ENCODE peak calls at places on chromosomes 13 and 19, in seven cellular contexts. N, K, J, Z, W, V and Q are unnamed samples.

GRCh38 chr19:21434967-21435544 is 38.1 kb downstream of the ZNF493 start:
- DNase-seq in N (peak; percentile 0), K (no peak), J (no peak), Z (no peak), W (no peak), V (no peak), Q (no peak)

GRCh38 chr13:51453959-51454703 is 1.3 kb upstream of the INTS6 start:
- DNase-seq in N (peak; percentile 51), K (no peak), J (no peak), Z (no peak), W (peak; percentile 29), V (peak; percentile 25), Q (no peak)

GRCh38 chr13:113792236-113792770 is 33.3 kb downstream of the TMEM255B start:
- DNase-seq in N (no peak), K (no peak), J (no peak), Z (no peak), W (no peak), V (no peak), Q (no peak)

GRCh38 chr19:2487090-2487489 is 11.2 kb downstream of the GADD45B start:
- DNase-seq in N (no peak), K (no peak), J (no peak), Z (no peak), W (no peak), V (no peak), Q (no peak)

GRCh38 chr13:21735621-21736401 is 64.9 kb downstream of the FGF9 start:
- DNase-seq in N (no peak), K (peak; percentile 36), J (no peak), Z (peak; percentile 21), W (no peak), V (no peak), Q (no peak)

GRCh38 chr13:26011996-26012688 is 39.7 kb downstream of the SHISA2 start:
- DNase-seq in N (no peak), K (no peak), J (peak; percentile 50), Z (peak; percentile 41), W (peak; percentile 6), V (no peak), Q (peak; percentile 15)

GRCh38 chr13:23384111-23384510 is 49.4 kb downstream of the SACS start:
- DNase-seq in N (no peak), K (no peak), J (no peak), Z (no peak), W (peak; percentile 26), V (no peak), Q (no peak)

GRCh38 chr19:10122066-10122465 is 2.4 kb upstream of the EIF3G start:
- DNase-seq in N (no peak), K (no peak), J (no peak), Z (no peak), W (peak; percentile 31), V (no peak), Q (peak; percentile 81)

GRCh38 chr19:32605544-32605943 is 24.6 kb downstream of the PDCD5 start:
- DNase-seq in N (no peak), K (no peak), J (no peak), Z (no peak), W (no peak), V (no peak), Q (no peak)

GRCh38 chr19:33392341-33393285 is 19.1 kb downstream of the CEBPG start:
- DNase-seq in N (no peak), K (peak; percentile 79), J (no peak), Z (no peak), W (no peak), V (peak; percentile 96), Q (no peak)

GRCh38 chr13:36428083-36428482 is 4.2 kb upstream of the CCNA1 start:
- DNase-seq in N (no peak), K (no peak), J (no peak), Z (no peak), W (peak; percentile 67), V (no peak), Q (peak; percentile 83)

GRCh38 chr13:30319703-30320102 is 12.4 kb upstream of the KATNAL1 start:
- DNase-seq in N (no peak), K (no peak), J (no peak), Z (no peak), W (no peak), V (no peak), Q (no peak)

GRCh38 chr19:40365613-40366401 is 17.3 kb downstream of the PLD3 start:
- DNase-seq in N (no peak), K (no peak), J (peak; percentile 41), Z (peak; percentile 78), W (peak; percentile 77), V (no peak), Q (peak; percentile 42)

GRCh38 chr13:20230913-20231838 is 943 bp downstream of the GJB6 start:
- DNase-seq in N (no peak), K (no peak), J (peak; percentile 25), Z (no peak), W (no peak), V (no peak), Q (no peak)

GRCh38 chr13:64248371-64249065 is 2832.9 kb upstream of the PCDH20 start:
- DNase-seq in N (no peak), K (no peak), J (no peak), Z (no peak), W (peak; percentile 8), V (no peak), Q (peak; percentile 5)

GRCh38 chr13:46369506-46370268 is 17.4 kb downstream of the RUBCNL start:
- DNase-seq in N (no peak), K (no peak), J (no peak), Z (no peak), W (peak; percentile 70), V (no peak), Q (peak; percentile 91)

GRCh38 chr13:99553033-99553432 is 51.8 kb downstream of the TM9SF2 start:
- DNase-seq in N (no peak), K (no peak), J (no peak), Z (no peak), W (no peak), V (no peak), Q (no peak)

GRCh38 chr13:29596064-29596418 is 553 bp upstream of the SLC7A1 start:
- DNase-seq in N (no peak), K (no peak), J (no peak), Z (no peak), W (no peak), V (no peak), Q (no peak)

GRCh38 chr13:41458939-41459753 is 1.8 kb downstream of the RGCC start:
- DNase-seq in N (peak; percentile 2), K (no peak), J (peak; percentile 61), Z (peak; percentile 59), W (peak; percentile 85), V (peak; percentile 78), Q (peak; percentile 68)

GRCh38 chr19:43841990-43842389 is 14.9 kb downstream of the ZNF283 start:
- DNase-seq in N (no peak), K (no peak), J (no peak), Z (no peak), W (no peak), V (no peak), Q (no peak)

GRCh38 chr19:48181505-48181904 is 11.0 kb downstream of the ZSWIM9 start:
- DNase-seq in N (no peak), K (no peak), J (no peak), Z (no peak), W (no peak), V (no peak), Q (no peak)

GRCh38 chr19:30073152-30074000 is 131.3 kb downstream of the URI1 start:
- DNase-seq in N (no peak), K (no peak), J (no peak), Z (no peak), W (no peak), V (no peak), Q (no peak)

GRCh38 chr19:32809754-32810153 is 59.8 kb downstream of the SLC7A9 start:
- DNase-seq in N (no peak), K (no peak), J (no peak), Z (no peak), W (no peak), V (no peak), Q (no peak)

GRCh38 chr19:11473725-11474124 is 7.1 kb downstream of the ELAVL3 start:
- DNase-seq in N (no peak), K (no peak), J (no peak), Z (no peak), W (no peak), V (no peak), Q (no peak)

GRCh38 chr13:113588394-113589111 is 4.0 kb downstream of the TFDP1 start:
- DNase-seq in N (no peak), K (no peak), J (no peak), Z (no peak), W (no peak), V (no peak), Q (no peak)

GRCh38 chr19:16319466-16319865 is 5.2 kb upstream of the KLF2 start:
- DNase-seq in N (no peak), K (no peak), J (no peak), Z (no peak), W (peak; percentile 53), V (no peak), Q (peak; percentile 76)

GRCh38 chr13:113895436-113895835 is 31.6 kb upstream of the GAS6 start:
- DNase-seq in N (no peak), K (no peak), J (no peak), Z (no peak), W (no peak), V (no peak), Q (peak; percentile 41)